ENCODE peak calls at places on chromosome X, in four cellular contexts. O is sigmoid colon, Y is right atrium auricular region, N is ovary. G is an unnamed sample.

GRCh38 chrX:19625612-19626011 is 110.3 kb upstream of the MAP3K15 start:
- DNase-seq in O (no peak), Y (no peak), N (no peak), G (no peak)

GRCh38 chrX:1925053-1925481 is 310.2 kb downstream of the ASMT start:
- DNase-seq in O (no peak), Y (no peak), N (no peak), G (no peak)

GRCh38 chrX:44569122-44569521 is 26.5 kb upstream of the FUNDC1 start:
- DNase-seq in O (no peak), Y (no peak), N (no peak), G (no peak)

GRCh38 chrX:11757729-11758399 is at the start of gene MSL3:
- DNase-seq in O (peak; percentile 76), Y (no peak), N (peak; percentile 70), G (peak; percentile 54)

GRCh38 chrX:136055651-136056221 is 70.5 kb downstream of the SLC9A6 start:
- DNase-seq in O (peak; percentile 91), Y (peak; percentile 65), N (peak; percentile 22), G (no peak)

GRCh38 chrX:112636951-112637541 is 42.7 kb downstream of the LHFPL1 start:
- DNase-seq in O (no peak), Y (no peak), N (no peak), G (no peak)

GRCh38 chrX:85024044-85024443 is 20.4 kb downstream of the APOOL start:
- DNase-seq in O (no peak), Y (no peak), N (no peak), G (no peak)

GRCh38 chrX:45557390-45557789 is 356.7 kb upstream of the DIPK2B start:
- DNase-seq in O (no peak), Y (no peak), N (no peak), G (no peak)

GRCh38 chrX:113741744-113742143 is 842.1 kb upstream of the HTR2C start:
- DNase-seq in O (no peak), Y (no peak), N (no peak), G (no peak)

GRCh38 chrX:37998586-37999267 is 7.6 kb upstream of the SYTL5 start:
- DNase-seq in O (no peak), Y (no peak), N (no peak), G (no peak)

GRCh38 chrX:70554081-70554480 is 109.4 kb downstream of the DLG3 start:
- DNase-seq in O (no peak), Y (no peak), N (no peak), G (no peak)

GRCh38 chrX:18995216-18995615 is 11.3 kb upstream of the PHKA2 start:
- DNase-seq in O (no peak), Y (no peak), N (no peak), G (no peak)

GRCh38 chrX:71492086-71493065 is 40.5 kb upstream of the OGT start:
- DNase-seq in O (peak; percentile 77), Y (peak; percentile 60), N (peak; percentile 43), G (peak; percentile 43)

GRCh38 chrX:31819455-31819854 is 747.6 kb upstream of the FTHL17 start:
- DNase-seq in O (no peak), Y (no peak), N (no peak), G (no peak)

GRCh38 chrX:120749141-120749846 is 119.4 kb upstream of the C1GALT1C1 start:
- DNase-seq in O (no peak), Y (no peak), N (no peak), G (no peak)

GRCh38 chrX:43121637-43122036 is 343.7 kb upstream of the PPP1R2C start:
- DNase-seq in O (no peak), Y (no peak), N (no peak), G (no peak)

GRCh38 chrX:107780525-107780924 is 3.0 kb downstream of the NCBP2L start:
- DNase-seq in O (no peak), Y (no peak), N (no peak), G (no peak)

GRCh38 chrX:107751127-107751526 is 24.5 kb downstream of the TSC22D3 start:
- DNase-seq in O (no peak), Y (no peak), N (no peak), G (no peak)

GRCh38 chrX:1451251-1451675 is 1.4 kb downstream of the ASMTL start:
- DNase-seq in O (peak; percentile 66), Y (no peak), N (peak; percentile 43), G (no peak)

GRCh38 chrX:154030715-154031305 is 11.1 kb upstream of the IRAK1 start:
- DNase-seq in O (no peak), Y (no peak), N (no peak), G (no peak)

GRCh38 chrX:145865082-145865481 is 47.5 kb downstream of the SLITRK2 start:
- DNase-seq in O (no peak), Y (no peak), N (no peak), G (no peak)

GRCh38 chrX:48961585-48962091 is 4.2 kb upstream of the OTUD5 start:
- DNase-seq in O (no peak), Y (peak; percentile 64), N (no peak), G (no peak)

DNA sequence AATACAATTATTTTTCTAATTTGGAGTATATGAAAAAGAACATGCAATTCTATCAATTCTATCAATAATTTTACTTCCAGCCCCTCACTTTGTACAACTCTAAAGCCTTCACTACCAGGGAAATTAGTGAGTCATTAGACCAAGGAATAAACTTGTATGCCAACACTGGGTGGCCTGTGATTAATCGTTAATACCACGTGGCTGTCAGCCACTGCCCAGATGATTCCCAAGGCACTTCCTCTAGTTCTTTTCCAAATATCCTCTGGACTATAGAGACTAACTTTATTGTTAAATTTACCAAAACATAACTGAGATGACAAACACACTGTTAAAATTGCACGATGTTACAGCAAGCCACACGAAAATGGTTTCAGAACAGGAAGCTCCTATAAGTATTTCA is 45.7 kb downstream of the MID1 start:
- DNase-seq in O (no peak), Y (no peak), N (no peak), G (no peak)
- H3K4me1 ChIP-seq in O (peaks cover 15% of the 10 kb centered on the region), Y (no peaks in the 10 kb centered on the region), N (no peaks in the 10 kb centered on the region), G (no peaks in the 10 kb centered on the region)

GRCh38 chrX:53073115-53073581 is 9.0 kb upstream of the TSPYL2 start:
- DNase-seq in O (no peak), Y (no peak), N (no peak), G (no peak)
- H3K4me3 ChIP-seq in O (no peak overlapping the region), Y (no peak overlapping the region), N (no peak overlapping the region), G (no peak overlapping the region)

GRCh38 chrX:102067966-102068723 is 57.3 kb upstream of the TCEAL2 start:
- DNase-seq in O (no peak), Y (no peak), N (no peak), G (no peak)
- H3K27ac ChIP-seq in O (no peak overlapping the region), Y (no peak overlapping the region), N (no peak overlapping the region), G (no peak overlapping the region)

GRCh38 chrX:69137911-69138310 is 27.3 kb downstream of the PJA1 start:
- DNase-seq in O (no peak), Y (no peak), N (peak; percentile 32), G (no peak)

GRCh38 chrX:69137371-69137881 is 27.8 kb downstream of the PJA1 start:
- DNase-seq in O (peak; percentile 72), Y (no peak), N (peak; percentile 59), G (no peak)

GRCh38 chrX:69138512-69138911 is 26.7 kb downstream of the PJA1 start:
- DNase-seq in O (no peak), Y (no peak), N (no peak), G (no peak)

GRCh38 chrX:69140837-69141236 is 24.4 kb downstream of the PJA1 start:
- DNase-seq in O (no peak), Y (no peak), N (no peak), G (no peak)

DNA sequence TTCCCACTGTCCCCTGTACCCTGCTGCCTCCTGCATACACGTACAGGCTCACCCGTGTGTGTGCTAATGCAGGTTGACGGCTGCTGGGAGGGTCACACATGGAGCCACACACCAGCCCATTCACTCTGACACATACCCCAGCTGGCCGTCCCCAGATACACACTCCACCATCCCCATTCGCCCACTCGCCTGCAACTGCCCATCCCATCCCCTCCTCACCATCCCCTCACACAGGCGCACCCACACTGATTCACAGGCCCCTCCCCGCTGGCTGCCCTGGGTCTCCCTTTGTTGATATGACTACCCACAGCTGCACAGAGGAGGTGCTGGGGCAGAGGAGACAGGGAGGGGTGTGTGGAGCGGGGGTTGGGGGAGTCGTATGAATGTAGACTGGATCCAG is 25.7 kb downstream of the PJA1 start:
- DNase-seq in O (no peak), Y (no peak), N (no peak), G (no peak)
- H3K4me1 ChIP-seq in O (no peaks in the 10 kb centered on the region), Y (no peaks in the 10 kb centered on the region), N (peaks cover 2% of the 10 kb centered on the region), G (no peaks in the 10 kb centered on the region)